ENCODE peak calls at places on chromosomes 4 and X, in four cellular contexts. One of them, this sample, is unnamed. For H3K4me1, the result is how much of the 10 kb centered on the place peaks cover.

GRCh38 chr4:23135792-23136645 is 443.3 kb downstream of the GBA3 start:
- DNase-seq in kidney: no peak
- DNase-seq in pancreas: no peak
- DNase-seq in GM23338: peak
- DNase-seq in this sample: no peak

GRCh38 chr4:127503111-127503510 is 129.6 kb upstream of the INTU start:
- DNase-seq in kidney: no peak
- DNase-seq in pancreas: no peak
- DNase-seq in GM23338: peak
- DNase-seq in this sample: no peak

GRCh38 chrX:23885803-23886202 is 21.9 kb downstream of the APOO start:
- DNase-seq in kidney: no peak
- DNase-seq in pancreas: no peak
- DNase-seq in GM23338: no peak
- DNase-seq in this sample: peak

GRCh38 chr4:144985536-144985935 is 112.5 kb downstream of the ANAPC10 start:
- DNase-seq in kidney: no peak
- DNase-seq in pancreas: no peak
- DNase-seq in GM23338: no peak
- DNase-seq in this sample: no peak

GRCh38 chr4:152109585-152110509 is 349.0 kb upstream of the GATB start:
- DNase-seq in kidney: no peak
- DNase-seq in pancreas: no peak
- DNase-seq in GM23338: no peak
- DNase-seq in this sample: no peak

GRCh38 chr4:137677851-137678250 is 145.6 kb upstream of the PCDH18 start:
- DNase-seq in kidney: no peak
- DNase-seq in pancreas: no peak
- DNase-seq in GM23338: no peak
- DNase-seq in this sample: no peak

GRCh38 chr4:617644-618330 is 7.6 kb upstream of the PDE6B start:
- DNase-seq in kidney: peak
- DNase-seq in pancreas: no peak
- DNase-seq in GM23338: peak
- DNase-seq in this sample: peak

GRCh38 chr4:54099959-54100606 is at the start of gene GSX2:
- DNase-seq in kidney: no peak
- DNase-seq in pancreas: no peak
- DNase-seq in GM23338: peak
- DNase-seq in this sample: no peak

GRCh38 chrX:143788265-143788664 is 67.7 kb upstream of the SPANXN2 start:
- DNase-seq in kidney: no peak
- DNase-seq in pancreas: no peak
- DNase-seq in GM23338: peak
- DNase-seq in this sample: no peak

GRCh38 chr4:29559281-29559680 is 1160.9 kb upstream of the PCDH7 start:
- DNase-seq in kidney: no peak
- DNase-seq in pancreas: no peak
- DNase-seq in GM23338: no peak
- DNase-seq in this sample: no peak

GRCh38 chr4:74190919-74191397 is 33.0 kb downstream of the MTHFD2L start:
- DNase-seq in kidney: no peak
- DNase-seq in pancreas: no peak
- DNase-seq in GM23338: no peak
- DNase-seq in this sample: no peak

GRCh38 chr4:161186750-161187149 is 977.0 kb downstream of the FSTL5 start:
- DNase-seq in kidney: no peak
- DNase-seq in pancreas: no peak
- DNase-seq in GM23338: no peak
- DNase-seq in this sample: no peak

GRCh38 chrX:125621588-125621927 is 301.9 kb downstream of the TEX13C start:
- DNase-seq in kidney: no peak
- DNase-seq in pancreas: no peak
- DNase-seq in GM23338: no peak
- DNase-seq in this sample: no peak

GRCh38 chrX:24190500-24191156 is 41.1 kb downstream of the ZFX start:
- DNase-seq in kidney: no peak
- DNase-seq in pancreas: no peak
- DNase-seq in GM23338: no peak
- DNase-seq in this sample: no peak

GRCh38 chrX:5646818-5647217 is 581.8 kb downstream of the NLGN4X start:
- DNase-seq in kidney: no peak
- DNase-seq in pancreas: no peak
- DNase-seq in GM23338: no peak
- DNase-seq in this sample: no peak

GRCh38 chrX:101078716-101079115 is at the start of gene TMEM35A:
- DNase-seq in kidney: no peak
- DNase-seq in pancreas: no peak
- DNase-seq in GM23338: peak
- DNase-seq in this sample: peak

GRCh38 chrX:119402588-119402987 is 3.5 kb downstream of the SLC25A43 start:
- DNase-seq in kidney: no peak
- DNase-seq in pancreas: no peak
- DNase-seq in GM23338: no peak
- DNase-seq in this sample: no peak

GRCh38 chr4:1174941-1175634 is 2.7 kb upstream of the SPON2 start:
- DNase-seq in kidney: peak
- DNase-seq in pancreas: no peak
- DNase-seq in GM23338: no peak
- DNase-seq in this sample: peak

GRCh38 chr4:107736924-107737448 is 17.0 kb upstream of the PAPSS1 start:
- DNase-seq in kidney: no peak
- DNase-seq in pancreas: no peak
- DNase-seq in GM23338: peak
- DNase-seq in this sample: peak

GRCh38 chrX:129577473-129577872 is 37.4 kb downstream of the OCRL start:
- DNase-seq in kidney: no peak
- DNase-seq in pancreas: no peak
- DNase-seq in GM23338: no peak
- DNase-seq in this sample: no peak

GRCh38 chr4:63937961-63938360 is 471.3 kb downstream of the TECRL start:
- DNase-seq in kidney: peak
- DNase-seq in pancreas: no peak
- DNase-seq in GM23338: no peak
- DNase-seq in this sample: no peak

GRCh38 chr4:110733901-110734300 is 111.0 kb upstream of the PITX2 start:
- DNase-seq in kidney: peak
- DNase-seq in pancreas: no peak
- DNase-seq in GM23338: no peak
- DNase-seq in this sample: no peak

GRCh38 chr4:25788839-25789238 is 73.9 kb downstream of the SEL1L3 start:
- DNase-seq in kidney: no peak
- DNase-seq in pancreas: no peak
- DNase-seq in GM23338: no peak
- DNase-seq in this sample: no peak

GRCh38 chr4:26058537-26058936 is 144.5 kb downstream of the SMIM20 start:
- DNase-seq in kidney: no peak
- DNase-seq in pancreas: peak
- DNase-seq in GM23338: no peak
- DNase-seq in this sample: no peak

GRCh38 chr4:94640151-94640550 is 117.6 kb upstream of the BMPR1B start:
- DNase-seq in kidney: no peak
- DNase-seq in pancreas: no peak
- DNase-seq in GM23338: no peak
- DNase-seq in this sample: no peak

DNA sequence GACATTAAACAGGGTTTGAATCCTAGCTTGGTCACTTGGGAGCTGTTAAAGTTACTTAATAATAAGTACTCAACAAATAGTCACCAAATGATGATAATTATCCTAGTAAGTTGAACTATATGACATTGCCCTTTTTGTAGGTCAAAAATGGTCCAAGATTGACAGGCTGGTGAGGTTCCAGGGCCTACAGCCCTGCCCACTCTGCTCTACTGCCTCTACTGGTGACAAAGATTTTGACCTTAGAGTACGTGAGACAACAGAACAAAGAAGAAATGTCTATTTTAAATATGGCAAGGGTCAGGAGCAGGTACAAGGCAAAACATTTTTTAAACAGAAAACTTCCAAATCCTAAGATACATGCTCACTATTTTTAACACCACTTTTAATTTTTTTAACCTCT is 572 bp upstream of the SMPX start:
- DNase-seq in kidney: no peak
- DNase-seq in pancreas: no peak
- DNase-seq in GM23338: no peak
- DNase-seq in this sample: no peak
- H3K27ac ChIP-seq in kidney: no peak
- H3K27ac ChIP-seq in pancreas: no peak
- H3K27ac ChIP-seq in GM23338: no peak
- H3K27ac ChIP-seq in this sample: no peak

DNA sequence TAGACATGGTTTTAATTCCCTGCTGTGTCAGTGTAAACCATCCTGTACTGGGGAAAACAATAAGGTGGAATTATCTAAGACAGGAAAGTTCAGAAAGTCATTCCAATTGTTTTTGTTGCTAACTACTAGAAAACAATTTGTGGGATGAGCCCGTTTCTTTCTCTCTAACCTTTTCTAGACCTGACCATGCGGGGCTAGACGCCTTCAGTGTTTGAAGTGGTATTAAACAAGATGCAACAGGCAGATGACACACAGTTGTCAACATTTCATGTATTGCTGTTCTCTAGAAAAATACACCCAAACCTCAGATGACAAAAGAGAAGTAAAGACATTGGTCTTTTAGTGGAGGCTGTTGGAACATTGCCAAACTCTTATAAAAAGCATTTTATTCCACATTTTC is 105.7 kb downstream of the FRAS1 start:
- DNase-seq in kidney: no peak
- DNase-seq in pancreas: no peak
- DNase-seq in GM23338: no peak
- DNase-seq in this sample: no peak
- TF ChIP-seq CTCF in kidney: no peak
- TF ChIP-seq CTCF in pancreas: no peak
- TF ChIP-seq CTCF in GM23338: no peak
- TF ChIP-seq CTCF in this sample: no peak

DNA sequence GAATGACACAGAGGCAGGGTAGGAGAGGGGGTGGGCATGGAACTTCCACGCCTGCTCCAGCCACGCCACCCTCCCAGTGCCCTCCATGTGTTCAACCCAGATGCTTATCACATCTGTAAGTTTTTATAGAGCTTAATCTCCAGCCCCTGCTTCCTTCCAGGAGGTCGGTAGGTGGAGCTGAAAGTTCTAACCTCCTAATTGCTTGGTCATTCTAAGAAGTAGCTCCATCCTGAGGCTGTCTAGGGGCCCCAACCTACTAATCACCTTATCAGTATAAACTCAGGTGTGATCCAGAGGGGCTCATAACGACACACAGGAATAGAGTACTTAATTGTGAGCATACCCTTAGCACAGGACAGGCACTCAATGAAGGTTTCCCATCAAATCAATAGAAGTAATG is 18.3 kb downstream of the QDPR start:
- DNase-seq in kidney: no peak
- DNase-seq in pancreas: no peak
- DNase-seq in GM23338: no peak
- DNase-seq in this sample: no peak
- H3K4me1 ChIP-seq in kidney: under half
- H3K4me1 ChIP-seq in pancreas: under half
- H3K4me1 ChIP-seq in GM23338: under half
- H3K4me1 ChIP-seq in this sample: under half

GRCh38 chr4:89681671-89682070 is 155.3 kb downstream of the SNCA start:
- DNase-seq in kidney: no peak
- DNase-seq in pancreas: no peak
- DNase-seq in GM23338: no peak
- DNase-seq in this sample: no peak
- H3K27ac ChIP-seq in kidney: no peak
- H3K27ac ChIP-seq in pancreas: no peak
- H3K27ac ChIP-seq in GM23338: peak
- H3K27ac ChIP-seq in this sample: no peak

DNA sequence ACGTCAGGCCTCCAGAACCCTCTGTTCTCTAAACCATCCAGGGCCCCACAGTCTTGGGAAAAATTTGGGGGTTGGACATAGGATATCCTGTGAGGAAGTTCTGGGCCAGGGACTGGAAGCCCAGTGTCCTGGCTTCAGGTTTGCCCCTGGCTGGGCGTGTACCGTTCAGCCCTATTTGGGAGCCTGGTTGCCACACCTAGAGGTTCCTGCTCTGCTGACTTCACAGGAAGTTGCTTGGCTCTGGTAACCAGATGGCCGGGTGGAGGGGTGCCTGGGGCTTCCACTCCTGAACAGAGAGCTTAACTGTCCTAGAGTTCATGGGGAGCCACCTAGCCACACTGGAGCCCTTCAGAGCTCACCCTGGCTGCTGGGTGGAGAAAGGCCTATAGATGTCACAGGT is 1.1 kb downstream of the TAFAZZIN start:
- DNase-seq in kidney: no peak
- DNase-seq in pancreas: no peak
- DNase-seq in GM23338: no peak
- DNase-seq in this sample: no peak
- TF ChIP-seq CTCF in kidney: no peak
- TF ChIP-seq CTCF in pancreas: no peak
- TF ChIP-seq CTCF in GM23338: no peak
- TF ChIP-seq CTCF in this sample: no peak

DNA sequence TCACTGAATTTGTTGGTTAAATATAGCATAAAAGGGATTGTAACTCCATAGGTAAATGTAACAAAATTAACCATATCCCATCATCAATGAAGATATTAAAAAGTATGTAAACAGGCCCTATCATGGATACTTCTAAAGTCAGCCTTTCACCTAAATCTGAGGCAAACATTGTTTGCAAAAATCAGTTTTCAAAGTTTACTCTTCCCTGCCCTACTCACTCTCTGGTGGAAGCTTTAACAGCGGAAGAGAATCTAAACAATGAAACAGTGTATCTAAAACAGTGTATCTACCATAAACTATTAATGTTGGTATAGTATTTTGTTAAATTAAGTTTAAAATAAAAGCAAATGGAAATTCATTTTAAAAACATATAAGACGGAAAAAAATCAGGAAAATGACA is 21.1 kb downstream of the SMIM14 start:
- DNase-seq in kidney: no peak
- DNase-seq in pancreas: no peak
- DNase-seq in GM23338: no peak
- DNase-seq in this sample: no peak
- H3K4me1 ChIP-seq in kidney: under half
- H3K4me1 ChIP-seq in pancreas: under half
- H3K4me1 ChIP-seq in GM23338: under half
- H3K4me1 ChIP-seq in this sample: under half

GRCh38 chr4:87620491-87620890 is 12.2 kb downstream of the DSPP start:
- DNase-seq in kidney: no peak
- DNase-seq in pancreas: no peak
- DNase-seq in GM23338: no peak
- DNase-seq in this sample: no peak
- H3K27ac ChIP-seq in kidney: no peak
- H3K27ac ChIP-seq in pancreas: no peak
- H3K27ac ChIP-seq in GM23338: no peak
- H3K27ac ChIP-seq in this sample: no peak

GRCh38 chr4:155208258-155209054 is at the start of gene NPY2R:
- DNase-seq in kidney: peak
- DNase-seq in pancreas: peak
- DNase-seq in GM23338: peak
- DNase-seq in this sample: peak
- TF ChIP-seq CTCF in kidney: no peak
- TF ChIP-seq CTCF in pancreas: no peak
- TF ChIP-seq CTCF in GM23338: peak
- TF ChIP-seq CTCF in this sample: peak